ENCODE peak calls at places on chromosomes 4 and X, in seven cellular contexts. One of them, this sample, is unnamed.

GRCh38 chr4:169485791-169486742 is 126.3 kb downstream of the NEK1 start:
- DNase-seq in WTC11: no peak
- DNase-seq in PC-3: peak
- DNase-seq in neural progenitor cell: peak
- DNase-seq in neural crest cell: peak
- DNase-seq in heart right ventricle: no peak
- DNase-seq in stimulated activated CD8-positive, alpha-beta memory T cell treated with anti-CD3 and anti-CD28 coated beads, Interleukin-2, amount 100 ng/mL, for 1 hour: no peak
- DNase-seq in this sample: peak

GRCh38 chr4:153520227-153520626 is 54.1 kb downstream of the TMEM131L start:
- DNase-seq in heart right ventricle: no peak
- DNase-seq in PC-3: no peak
- DNase-seq in neural crest cell: no peak
- DNase-seq in neural progenitor cell: no peak
- DNase-seq in WTC11: no peak
- DNase-seq in stimulated activated CD8-positive, alpha-beta memory T cell treated with anti-CD3 and anti-CD28 coated beads, Interleukin-2, amount 100 ng/mL, for 1 hour: no peak
- DNase-seq in this sample: no peak

GRCh38 chrX:42466706-42467105 is 311.3 kb downstream of the PPP1R2C start:
- DNase-seq in stimulated activated CD8-positive, alpha-beta memory T cell treated with anti-CD3 and anti-CD28 coated beads, Interleukin-2, amount 100 ng/mL, for 1 hour: no peak
- DNase-seq in PC-3: no peak
- DNase-seq in neural crest cell: no peak
- DNase-seq in WTC11: no peak
- DNase-seq in neural progenitor cell: no peak
- DNase-seq in heart right ventricle: no peak
- DNase-seq in this sample: no peak

GRCh38 chrX:15391850-15392249 is 7.6 kb upstream of the VEGFD start:
- DNase-seq in stimulated activated CD8-positive, alpha-beta memory T cell treated with anti-CD3 and anti-CD28 coated beads, Interleukin-2, amount 100 ng/mL, for 1 hour: no peak
- DNase-seq in PC-3: no peak
- DNase-seq in heart right ventricle: no peak
- DNase-seq in WTC11: no peak
- DNase-seq in neural crest cell: no peak
- DNase-seq in neural progenitor cell: peak
- DNase-seq in this sample: no peak

GRCh38 chrX:150473371-150473770 is 95.0 kb upstream of the MTM1 start:
- DNase-seq in stimulated activated CD8-positive, alpha-beta memory T cell treated with anti-CD3 and anti-CD28 coated beads, Interleukin-2, amount 100 ng/mL, for 1 hour: no peak
- DNase-seq in neural progenitor cell: no peak
- DNase-seq in neural crest cell: no peak
- DNase-seq in PC-3: no peak
- DNase-seq in WTC11: no peak
- DNase-seq in heart right ventricle: no peak
- DNase-seq in this sample: no peak

GRCh38 chrX:30156880-30157560 is 58.3 kb upstream of the MAGEB2 start:
- DNase-seq in heart right ventricle: no peak
- DNase-seq in neural progenitor cell: no peak
- DNase-seq in WTC11: no peak
- DNase-seq in PC-3: no peak
- DNase-seq in stimulated activated CD8-positive, alpha-beta memory T cell treated with anti-CD3 and anti-CD28 coated beads, Interleukin-2, amount 100 ng/mL, for 1 hour: no peak
- DNase-seq in neural crest cell: no peak
- DNase-seq in this sample: no peak

GRCh38 chr4:169436734-169437133 is 166.0 kb upstream of the SH3RF1 start:
- DNase-seq in PC-3: no peak
- DNase-seq in neural progenitor cell: no peak
- DNase-seq in stimulated activated CD8-positive, alpha-beta memory T cell treated with anti-CD3 and anti-CD28 coated beads, Interleukin-2, amount 100 ng/mL, for 1 hour: no peak
- DNase-seq in neural crest cell: no peak
- DNase-seq in WTC11: no peak
- DNase-seq in heart right ventricle: no peak
- DNase-seq in this sample: no peak

GRCh38 chrX:56804867-56805266 is 75.8 kb downstream of the NBDY start:
- DNase-seq in PC-3: no peak
- DNase-seq in neural progenitor cell: no peak
- DNase-seq in WTC11: no peak
- DNase-seq in neural crest cell: no peak
- DNase-seq in stimulated activated CD8-positive, alpha-beta memory T cell treated with anti-CD3 and anti-CD28 coated beads, Interleukin-2, amount 100 ng/mL, for 1 hour: no peak
- DNase-seq in heart right ventricle: no peak
- DNase-seq in this sample: no peak

GRCh38 chr4:76879731-76880364 is 18.1 kb downstream of the SOWAHB start:
- DNase-seq in PC-3: no peak
- DNase-seq in heart right ventricle: no peak
- DNase-seq in neural progenitor cell: no peak
- DNase-seq in neural crest cell: no peak
- DNase-seq in WTC11: no peak
- DNase-seq in stimulated activated CD8-positive, alpha-beta memory T cell treated with anti-CD3 and anti-CD28 coated beads, Interleukin-2, amount 100 ng/mL, for 1 hour: no peak
- DNase-seq in this sample: no peak

GRCh38 chrX:75229774-75230173 is 44.1 kb upstream of the UPRT start:
- DNase-seq in WTC11: no peak
- DNase-seq in stimulated activated CD8-positive, alpha-beta memory T cell treated with anti-CD3 and anti-CD28 coated beads, Interleukin-2, amount 100 ng/mL, for 1 hour: no peak
- DNase-seq in neural progenitor cell: no peak
- DNase-seq in neural crest cell: no peak
- DNase-seq in heart right ventricle: no peak
- DNase-seq in PC-3: no peak
- DNase-seq in this sample: no peak

GRCh38 chr4:82457266-82457665 is 26.9 kb downstream of the ENOPH1 start:
- DNase-seq in WTC11: no peak
- DNase-seq in neural progenitor cell: no peak
- DNase-seq in heart right ventricle: no peak
- DNase-seq in stimulated activated CD8-positive, alpha-beta memory T cell treated with anti-CD3 and anti-CD28 coated beads, Interleukin-2, amount 100 ng/mL, for 1 hour: no peak
- DNase-seq in PC-3: no peak
- DNase-seq in neural crest cell: no peak
- DNase-seq in this sample: no peak

GRCh38 chrX:74187211-74187610 is 116.8 kb upstream of the ZCCHC13 start:
- DNase-seq in heart right ventricle: no peak
- DNase-seq in PC-3: no peak
- DNase-seq in stimulated activated CD8-positive, alpha-beta memory T cell treated with anti-CD3 and anti-CD28 coated beads, Interleukin-2, amount 100 ng/mL, for 1 hour: no peak
- DNase-seq in WTC11: no peak
- DNase-seq in neural crest cell: no peak
- DNase-seq in neural progenitor cell: no peak
- DNase-seq in this sample: no peak

GRCh38 chr4:39304651-39305050 is 61.5 kb downstream of the RFC1 start:
- DNase-seq in heart right ventricle: no peak
- DNase-seq in WTC11: no peak
- DNase-seq in stimulated activated CD8-positive, alpha-beta memory T cell treated with anti-CD3 and anti-CD28 coated beads, Interleukin-2, amount 100 ng/mL, for 1 hour: no peak
- DNase-seq in neural crest cell: no peak
- DNase-seq in neural progenitor cell: no peak
- DNase-seq in PC-3: no peak
- DNase-seq in this sample: no peak

GRCh38 chrX:46328133-46328532 is 217.1 kb downstream of the ZNF674 start:
- DNase-seq in neural progenitor cell: no peak
- DNase-seq in neural crest cell: no peak
- DNase-seq in heart right ventricle: no peak
- DNase-seq in stimulated activated CD8-positive, alpha-beta memory T cell treated with anti-CD3 and anti-CD28 coated beads, Interleukin-2, amount 100 ng/mL, for 1 hour: no peak
- DNase-seq in PC-3: no peak
- DNase-seq in WTC11: no peak
- DNase-seq in this sample: no peak

GRCh38 chrX:7120578-7121219 is 26.8 kb upstream of the STS start:
- DNase-seq in neural progenitor cell: no peak
- DNase-seq in neural crest cell: no peak
- DNase-seq in PC-3: peak
- DNase-seq in stimulated activated CD8-positive, alpha-beta memory T cell treated with anti-CD3 and anti-CD28 coated beads, Interleukin-2, amount 100 ng/mL, for 1 hour: no peak
- DNase-seq in WTC11: no peak
- DNase-seq in heart right ventricle: no peak
- DNase-seq in this sample: no peak

GRCh38 chr4:69054578-69055200 is 41.6 kb upstream of the UGT2B7 start:
- DNase-seq in PC-3: peak
- DNase-seq in neural crest cell: no peak
- DNase-seq in WTC11: no peak
- DNase-seq in stimulated activated CD8-positive, alpha-beta memory T cell treated with anti-CD3 and anti-CD28 coated beads, Interleukin-2, amount 100 ng/mL, for 1 hour: no peak
- DNase-seq in heart right ventricle: no peak
- DNase-seq in neural progenitor cell: no peak
- DNase-seq in this sample: no peak

GRCh38 chr4:186900232-186900900 is 176.7 kb upstream of the FAT1 start:
- DNase-seq in neural progenitor cell: no peak
- DNase-seq in stimulated activated CD8-positive, alpha-beta memory T cell treated with anti-CD3 and anti-CD28 coated beads, Interleukin-2, amount 100 ng/mL, for 1 hour: no peak
- DNase-seq in PC-3: peak
- DNase-seq in neural crest cell: no peak
- DNase-seq in heart right ventricle: no peak
- DNase-seq in WTC11: no peak
- DNase-seq in this sample: no peak

GRCh38 chrX:97616883-97617510 is 733.3 kb downstream of the RPA4 start:
- DNase-seq in stimulated activated CD8-positive, alpha-beta memory T cell treated with anti-CD3 and anti-CD28 coated beads, Interleukin-2, amount 100 ng/mL, for 1 hour: no peak
- DNase-seq in PC-3: peak
- DNase-seq in neural progenitor cell: no peak
- DNase-seq in heart right ventricle: no peak
- DNase-seq in neural crest cell: no peak
- DNase-seq in WTC11: no peak
- DNase-seq in this sample: no peak

GRCh38 chr4:181582595-181582994 is 660.6 kb upstream of the TENM3 start:
- DNase-seq in WTC11: peak
- DNase-seq in stimulated activated CD8-positive, alpha-beta memory T cell treated with anti-CD3 and anti-CD28 coated beads, Interleukin-2, amount 100 ng/mL, for 1 hour: no peak
- DNase-seq in heart right ventricle: no peak
- DNase-seq in neural crest cell: no peak
- DNase-seq in neural progenitor cell: no peak
- DNase-seq in PC-3: no peak
- DNase-seq in this sample: no peak

GRCh38 chr4:153174821-153175567 is 29.2 kb upstream of the TRIM2 start:
- DNase-seq in heart right ventricle: no peak
- DNase-seq in stimulated activated CD8-positive, alpha-beta memory T cell treated with anti-CD3 and anti-CD28 coated beads, Interleukin-2, amount 100 ng/mL, for 1 hour: no peak
- DNase-seq in neural progenitor cell: no peak
- DNase-seq in PC-3: no peak
- DNase-seq in WTC11: no peak
- DNase-seq in neural crest cell: no peak
- DNase-seq in this sample: no peak

GRCh38 chr4:169305651-169306050 is 34.9 kb upstream of the SH3RF1 start:
- DNase-seq in stimulated activated CD8-positive, alpha-beta memory T cell treated with anti-CD3 and anti-CD28 coated beads, Interleukin-2, amount 100 ng/mL, for 1 hour: no peak
- DNase-seq in neural progenitor cell: no peak
- DNase-seq in WTC11: no peak
- DNase-seq in PC-3: no peak
- DNase-seq in heart right ventricle: no peak
- DNase-seq in neural crest cell: no peak
- DNase-seq in this sample: no peak

GRCh38 chr4:76943129-76943620 is 6.4 kb upstream of the SEPTIN11 start:
- DNase-seq in WTC11: no peak
- DNase-seq in stimulated activated CD8-positive, alpha-beta memory T cell treated with anti-CD3 and anti-CD28 coated beads, Interleukin-2, amount 100 ng/mL, for 1 hour: no peak
- DNase-seq in neural progenitor cell: no peak
- DNase-seq in PC-3: no peak
- DNase-seq in neural crest cell: no peak
- DNase-seq in heart right ventricle: no peak
- DNase-seq in this sample: no peak

GRCh38 chrX:134457708-134458107 is 2.3 kb upstream of the HPRT1 start:
- DNase-seq in stimulated activated CD8-positive, alpha-beta memory T cell treated with anti-CD3 and anti-CD28 coated beads, Interleukin-2, amount 100 ng/mL, for 1 hour: no peak
- DNase-seq in neural crest cell: no peak
- DNase-seq in PC-3: no peak
- DNase-seq in neural progenitor cell: no peak
- DNase-seq in heart right ventricle: no peak
- DNase-seq in WTC11: no peak
- DNase-seq in this sample: no peak

GRCh38 chrX:103831803-103832544 is at the start of gene RAB9B:
- DNase-seq in stimulated activated CD8-positive, alpha-beta memory T cell treated with anti-CD3 and anti-CD28 coated beads, Interleukin-2, amount 100 ng/mL, for 1 hour: peak
- DNase-seq in WTC11: peak
- DNase-seq in heart right ventricle: peak
- DNase-seq in PC-3: peak
- DNase-seq in neural crest cell: peak
- DNase-seq in neural progenitor cell: peak
- DNase-seq in this sample: peak

GRCh38 chr4:3781193-3781886 is 15.2 kb downstream of the ADRA2C start:
- DNase-seq in heart right ventricle: no peak
- DNase-seq in neural progenitor cell: no peak
- DNase-seq in PC-3: no peak
- DNase-seq in neural crest cell: no peak
- DNase-seq in WTC11: no peak
- DNase-seq in stimulated activated CD8-positive, alpha-beta memory T cell treated with anti-CD3 and anti-CD28 coated beads, Interleukin-2, amount 100 ng/mL, for 1 hour: no peak
- DNase-seq in this sample: no peak

GRCh38 chr4:177079327-177079726 is 230.3 kb upstream of the NEIL3 start:
- DNase-seq in neural progenitor cell: no peak
- DNase-seq in heart right ventricle: no peak
- DNase-seq in stimulated activated CD8-positive, alpha-beta memory T cell treated with anti-CD3 and anti-CD28 coated beads, Interleukin-2, amount 100 ng/mL, for 1 hour: no peak
- DNase-seq in WTC11: no peak
- DNase-seq in PC-3: peak
- DNase-seq in neural crest cell: no peak
- DNase-seq in this sample: no peak

GRCh38 chr4:12286351-12286750 is 857.7 kb upstream of the HS3ST1 start:
- DNase-seq in neural crest cell: no peak
- DNase-seq in WTC11: no peak
- DNase-seq in neural progenitor cell: no peak
- DNase-seq in PC-3: no peak
- DNase-seq in heart right ventricle: no peak
- DNase-seq in stimulated activated CD8-positive, alpha-beta memory T cell treated with anti-CD3 and anti-CD28 coated beads, Interleukin-2, amount 100 ng/mL, for 1 hour: no peak
- DNase-seq in this sample: no peak

GRCh38 chr4:76981649-76982048 is 32.1 kb downstream of the SEPTIN11 start:
- DNase-seq in neural progenitor cell: no peak
- DNase-seq in heart right ventricle: no peak
- DNase-seq in neural crest cell: no peak
- DNase-seq in stimulated activated CD8-positive, alpha-beta memory T cell treated with anti-CD3 and anti-CD28 coated beads, Interleukin-2, amount 100 ng/mL, for 1 hour: no peak
- DNase-seq in PC-3: no peak
- DNase-seq in WTC11: no peak
- DNase-seq in this sample: no peak

GRCh38 chrX:41095962-41096955 is 11.0 kb downstream of the USP9X start:
- DNase-seq in stimulated activated CD8-positive, alpha-beta memory T cell treated with anti-CD3 and anti-CD28 coated beads, Interleukin-2, amount 100 ng/mL, for 1 hour: no peak
- DNase-seq in neural crest cell: no peak
- DNase-seq in heart right ventricle: no peak
- DNase-seq in WTC11: no peak
- DNase-seq in PC-3: no peak
- DNase-seq in neural progenitor cell: peak
- DNase-seq in this sample: no peak

GRCh38 chr4:112082954-112083586 is 62.2 kb upstream of the FAM241A start:
- DNase-seq in PC-3: peak
- DNase-seq in neural crest cell: no peak
- DNase-seq in neural progenitor cell: no peak
- DNase-seq in WTC11: no peak
- DNase-seq in heart right ventricle: no peak
- DNase-seq in stimulated activated CD8-positive, alpha-beta memory T cell treated with anti-CD3 and anti-CD28 coated beads, Interleukin-2, amount 100 ng/mL, for 1 hour: no peak
- DNase-seq in this sample: no peak

GRCh38 chr4:76003620-76004019 is 3.7 kb downstream of the CXCL9 start:
- DNase-seq in WTC11: no peak
- DNase-seq in PC-3: no peak
- DNase-seq in heart right ventricle: no peak
- DNase-seq in neural progenitor cell: no peak
- DNase-seq in neural crest cell: no peak
- DNase-seq in stimulated activated CD8-positive, alpha-beta memory T cell treated with anti-CD3 and anti-CD28 coated beads, Interleukin-2, amount 100 ng/mL, for 1 hour: no peak
- DNase-seq in this sample: no peak

GRCh38 chr4:55834086-55834795 is 14.7 kb downstream of the EXOC1L start:
- DNase-seq in neural crest cell: no peak
- DNase-seq in WTC11: no peak
- DNase-seq in heart right ventricle: no peak
- DNase-seq in stimulated activated CD8-positive, alpha-beta memory T cell treated with anti-CD3 and anti-CD28 coated beads, Interleukin-2, amount 100 ng/mL, for 1 hour: no peak
- DNase-seq in PC-3: no peak
- DNase-seq in neural progenitor cell: no peak
- DNase-seq in this sample: no peak

GRCh38 chr4:184322328-184323025 is 104.8 kb upstream of the ENPP6 start:
- DNase-seq in neural progenitor cell: no peak
- DNase-seq in heart right ventricle: no peak
- DNase-seq in PC-3: peak
- DNase-seq in neural crest cell: no peak
- DNase-seq in WTC11: no peak
- DNase-seq in stimulated activated CD8-positive, alpha-beta memory T cell treated with anti-CD3 and anti-CD28 coated beads, Interleukin-2, amount 100 ng/mL, for 1 hour: no peak
- DNase-seq in this sample: no peak

GRCh38 chr4:81736324-81736723 is 264.6 kb upstream of the RASGEF1B start:
- DNase-seq in PC-3: no peak
- DNase-seq in neural progenitor cell: no peak
- DNase-seq in neural crest cell: no peak
- DNase-seq in WTC11: no peak
- DNase-seq in heart right ventricle: no peak
- DNase-seq in stimulated activated CD8-positive, alpha-beta memory T cell treated with anti-CD3 and anti-CD28 coated beads, Interleukin-2, amount 100 ng/mL, for 1 hour: no peak
- DNase-seq in this sample: no peak

This sample was measured in progenitor cell of endocrine pancreas.